ENCODE peak calls at places on chromosomes 6 and 20, in five cellular contexts. J, A, Q, H and Z are unnamed samples.

GRCh38 chr6:170080169-170080827 is 210.6 kb downstream of the DLL1 start:
- DNase-seq in Q (no peak), H (no peak), A (no peak), J (no peak), Z (peak; percentile 35)

GRCh38 chr6:27668442-27669275 is 195.8 kb upstream of the ZNF184 start:
- DNase-seq in H (no peak), Q (no peak), A (no peak), J (no peak), Z (peak; percentile 94)

GRCh38 chr20:20450461-20451027 is 82.6 kb downstream of the INSM1 start:
- DNase-seq in A (no peak), H (no peak), J (peak; percentile 43), Q (no peak), Z (no peak)

GRCh38 chr6:22737331-22737730 is 168.0 kb downstream of the HDGFL1 start:
- DNase-seq in Q (no peak), A (peak; percentile 17), J (peak; percentile 24), H (no peak), Z (peak; percentile 91)

GRCh38 chr6:111813247-111814162 is 59.7 kb downstream of the FYN start:
- DNase-seq in H (no peak), J (no peak), A (no peak), Q (no peak), Z (no peak)

GRCh38 chr6:42507901-42508300 is 55.9 kb upstream of the UBR2 start:
- DNase-seq in Q (no peak), H (no peak), A (no peak), J (no peak), Z (no peak)

GRCh38 chr6:38259736-38260135 is 380.0 kb downstream of the BTBD9 start:
- DNase-seq in J (no peak), Q (no peak), H (no peak), A (no peak), Z (no peak)

GRCh38 chr6:62285612-62286469 is at the start of gene KHDRBS2:
- DNase-seq in H (peak; percentile 4), Q (no peak), J (peak; percentile 59), A (peak; percentile 56), Z (peak; percentile 99)

GRCh38 chr20:32168184-32168910 is 39.2 kb downstream of the PLAGL2 start:
- DNase-seq in H (no peak), J (no peak), A (no peak), Q (no peak), Z (peak; percentile 80)

GRCh38 chr6:30219244-30219643 is 6.0 kb upstream of the TRIM26 start:
- DNase-seq in H (peak; percentile 55), Q (no peak), A (no peak), J (peak; percentile 30), Z (peak; percentile 80)

GRCh38 chr6:26607434-26608230 is 10.9 kb downstream of the ABT1 start:
- DNase-seq in H (peak; percentile 57), A (no peak), Q (peak; percentile 24), J (peak; percentile 28), Z (peak; percentile 82)

GRCh38 chr6:98787401-98787800 is 47.0 kb upstream of the POU3F2 start:
- DNase-seq in Q (no peak), H (no peak), A (no peak), J (no peak), Z (no peak)

GRCh38 chr6:111445786-111446395 is 37.1 kb downstream of the REV3L start:
- DNase-seq in H (no peak), A (no peak), Q (no peak), J (no peak), Z (no peak)

GRCh38 chr6:37141291-37142046 is 28.5 kb upstream of the PIM1 start:
- DNase-seq in H (no peak), J (no peak), A (no peak), Q (peak; percentile 54), Z (peak; percentile 85)

GRCh38 chr6:170186909-170187668 is 103.8 kb downstream of the DLL1 start:
- DNase-seq in Q (no peak), H (no peak), A (peak; percentile 15), J (no peak), Z (no peak)

GRCh38 chr20:36461600-36462439 is 79.5 kb upstream of the MYL9 start:
- DNase-seq in Q (no peak), A (peak; percentile 57), H (peak; percentile 35), J (peak; percentile 76), Z (peak; percentile 79)

GRCh38 chr20:37615507-37616425 is 78.1 kb upstream of the CTNNBL1 start:
- DNase-seq in J (no peak), H (peak; percentile 44), A (no peak), Q (no peak), Z (peak; percentile 88)

GRCh38 chr6:147023581-147023980 is 180.6 kb upstream of the STXBP5 start:
- DNase-seq in J (no peak), A (no peak), Q (no peak), H (no peak), Z (no peak)

GRCh38 chr6:111738156-111738555 is 132.5 kb upstream of the TRAF3IP2 start:
- DNase-seq in J (no peak), Q (no peak), A (no peak), H (no peak), Z (peak; percentile 32)

GRCh38 chr6:109787312-109787711 is 96.2 kb downstream of the FIG4 start:
- DNase-seq in A (no peak), Q (no peak), J (no peak), H (no peak), Z (no peak)

GRCh38 chr20:40811660-40812414 is 122.8 kb upstream of the MAFB start:
- DNase-seq in A (no peak), Q (no peak), H (no peak), J (no peak), Z (peak; percentile 38)

GRCh38 chr6:53857318-53858094 is 62.7 kb downstream of the LRRC1 start:
- DNase-seq in H (no peak), J (no peak), A (peak; percentile 30), Q (no peak), Z (no peak)

GRCh38 chr6:142856857-142857608 is 87.9 kb downstream of the HIVEP2 start:
- DNase-seq in H (peak; percentile 27), J (no peak), A (no peak), Q (no peak), Z (no peak)

GRCh38 chr6:109373762-109374161 is 8.5 kb downstream of the CD164 start:
- DNase-seq in Q (no peak), A (no peak), H (no peak), J (no peak), Z (no peak)

GRCh38 chr6:132399376-132400074 is 1.8 kb downstream of the MOXD1 start:
- DNase-seq in A (no peak), J (no peak), H (no peak), Q (no peak), Z (no peak)

GRCh38 chr6:21987501-21987957 is 309.3 kb downstream of the PRL start:
- DNase-seq in H (no peak), Q (peak; percentile 86), A (peak; percentile 71), J (peak; percentile 87), Z (peak; percentile 62)

GRCh38 chr6:13526718-13527668 is 39.6 kb upstream of the GFOD1 start:
- DNase-seq in Q (no peak), J (peak; percentile 31), A (no peak), H (peak; percentile 43), Z (no peak)

GRCh38 chr6:125670586-125670985 is 78.8 kb upstream of the HEY2 start:
- DNase-seq in H (no peak), J (peak; percentile 49), Q (no peak), A (peak; percentile 44), Z (peak; percentile 74)

GRCh38 chr6:72950114-72950860 is 275.0 kb downstream of the KHDC1L start:
- DNase-seq in Q (peak; percentile 59), A (no peak), H (no peak), J (no peak), Z (no peak)
- H3K4me3 ChIP-seq in Q (no peak overlapping the region), A (no peak overlapping the region), H (no peak overlapping the region), J (no peak overlapping the region), Z (no peak overlapping the region)

DNA sequence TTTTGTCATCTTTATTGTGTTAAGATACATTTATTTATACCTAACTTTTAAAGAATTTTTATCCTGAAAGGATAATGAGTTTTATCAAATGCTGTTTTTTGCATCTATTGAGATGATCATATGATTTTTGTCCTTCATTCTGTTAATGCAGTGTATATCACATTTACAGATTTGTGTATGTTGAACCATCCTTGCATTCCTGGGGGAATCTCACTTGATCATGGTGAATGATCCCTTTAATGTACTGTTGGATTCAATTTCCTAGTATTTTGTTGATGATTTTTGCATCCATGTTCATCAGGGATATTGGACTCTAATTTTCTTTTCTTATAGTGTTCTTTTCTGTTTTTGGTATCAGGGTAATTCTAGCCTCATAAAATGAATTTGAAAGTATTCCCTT is 38.5 kb upstream of the SLC22A3 start:
- DNase-seq in A (no peak), H (no peak), J (no peak), Q (no peak), Z (no peak)
- H3K9me3 ChIP-seq in A (peaks cover 39% of the 10 kb centered on the region), H (no peaks in the 10 kb centered on the region), J (peaks cover 50% of the 10 kb centered on the region), Q (peaks cover 9% of the 10 kb centered on the region), Z (peaks cover 59% of the 10 kb centered on the region)

GRCh38 chr20:51545515-51545914 is 3.0 kb upstream of the NFATC2 start:
- DNase-seq in Q (no peak), A (no peak), J (no peak), H (no peak), Z (no peak)

GRCh38 chr20:51541189-51542032 is 1.1 kb downstream of the NFATC2 start:
- DNase-seq in H (peak; percentile 78), A (peak; percentile 78), J (peak; percentile 92), Q (no peak), Z (peak; percentile 76)

GRCh38 chr20:51540585-51540984 is 1.9 kb downstream of the NFATC2 start:
- DNase-seq in A (no peak), Q (no peak), J (no peak), H (no peak), Z (no peak)

GRCh38 chr20:51542894-51543788 is 622 bp upstream of the NFATC2 start:
- DNase-seq in A (no peak), J (no peak), Q (no peak), H (no peak), Z (no peak)

DNA sequence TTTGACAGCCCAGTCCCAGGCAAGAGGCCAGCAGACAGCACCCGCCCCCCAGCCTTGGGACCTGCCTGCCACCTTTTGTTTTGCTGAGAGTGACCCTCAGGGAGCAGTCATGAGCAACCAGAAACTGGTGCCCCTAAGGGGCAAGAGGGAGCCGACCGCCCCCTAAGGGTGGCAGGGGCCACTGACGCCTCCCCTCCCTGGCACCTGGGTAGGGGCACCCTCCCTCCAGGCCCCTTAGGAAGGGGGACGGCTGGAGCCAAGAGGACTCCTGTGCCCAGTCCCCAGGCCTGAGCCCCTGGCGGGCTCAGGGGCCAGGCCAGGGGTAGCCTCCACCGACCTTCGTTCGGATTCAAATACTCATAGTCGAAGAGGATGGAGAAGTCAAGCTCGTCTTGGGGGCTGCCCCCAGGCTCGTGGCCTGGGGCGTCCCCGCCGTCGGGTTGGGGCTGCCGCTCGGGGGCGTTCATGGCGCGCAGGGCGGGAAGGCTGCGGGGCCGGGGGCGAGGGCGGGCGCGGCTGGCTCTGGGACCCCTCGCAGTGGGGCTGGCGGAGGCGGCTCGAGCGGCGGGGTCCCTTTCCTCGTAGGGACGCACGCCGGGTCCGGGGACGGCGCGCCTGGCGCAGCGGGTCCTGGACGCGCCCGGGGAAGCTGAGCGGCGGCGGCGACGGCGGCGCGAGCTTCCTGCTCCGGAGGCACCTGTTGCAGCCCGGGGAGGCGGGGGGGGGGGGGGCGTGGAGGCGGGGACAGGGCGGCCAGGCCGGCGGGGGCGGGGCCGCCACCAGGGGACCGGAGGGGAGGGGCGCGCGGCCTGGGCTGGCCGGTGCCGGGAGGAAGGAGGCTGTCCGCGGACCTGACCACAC is at the start of gene NFATC2:
- DNase-seq in Q (no peak), A (no peak), J (peak; percentile 51), H (peak; percentile 58), Z (peak; percentile 83)
- H3K4me3 ChIP-seq in Q (peak within 1 kb of the TSS; percentile 34), A (peak within 1 kb of the TSS; percentile 61), J (peak within 1 kb of the TSS; percentile 40), H (peak within 1 kb of the TSS; percentile 57), Z (peak within 1 kb of the TSS; percentile 74)

DNA sequence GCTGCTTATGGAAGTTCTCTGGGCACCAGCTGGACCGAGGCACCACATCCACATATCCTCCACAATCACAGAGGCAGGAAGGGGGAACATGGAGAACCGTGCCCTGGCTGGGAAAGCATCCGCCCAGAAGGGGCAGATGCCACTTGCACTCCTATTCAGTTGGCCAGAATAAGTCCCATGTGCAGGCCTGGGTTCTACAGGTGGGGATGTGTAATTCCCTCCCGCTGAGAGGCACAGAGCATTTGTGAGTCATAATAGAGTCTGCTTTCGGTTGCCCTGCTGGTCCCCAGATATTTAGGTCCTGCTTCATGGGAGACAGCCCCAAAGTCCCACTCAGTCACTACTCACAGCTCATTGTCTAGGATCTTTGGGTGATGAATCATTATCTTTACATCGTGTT is 104.0 kb downstream of the PHACTR3 start:
- DNase-seq in H (no peak), J (no peak), Q (no peak), A (no peak), Z (no peak)
- H3K9me3 ChIP-seq in H (no peaks in the 10 kb centered on the region), J (peaks cover 15% of the 10 kb centered on the region), Q (peaks cover 20% of the 10 kb centered on the region), A (peaks cover 14% of the 10 kb centered on the region), Z (peaks cover 33% of the 10 kb centered on the region)